ENCODE peak calls at places on chromosomes 11 and 22, in five cellular contexts. B, H, X, A and K are unnamed samples.

GRCh38 chr11:73965764-73966121 is 14.9 kb downstream of the DNAJB13 start:
- DNase-seq in B (no peak), H (no peak), X (no peak), A (no peak), K (no peak)

GRCh38 chr11:134389464-134390180 is 22.4 kb downstream of the B3GAT1 start:
- DNase-seq in B (no peak), H (no peak), X (no peak), A (no peak), K (no peak)

GRCh38 chr11:108593214-108593909 is at the start of gene EXPH5:
- DNase-seq in B (peak), H (peak), X (peak), A (peak), K (peak)

GRCh38 chr11:10744206-10744605 is 6.8 kb upstream of the CTR9 start:
- DNase-seq in B (no peak), H (no peak), X (no peak), A (no peak), K (no peak)

GRCh38 chr11:78196661-78197091 is 8.0 kb downstream of the USP35 start:
- DNase-seq in B (no peak), H (no peak), X (no peak), A (no peak), K (no peak)

GRCh38 chr11:116890193-116890592 is 52.8 kb upstream of the APOA1 start:
- DNase-seq in B (no peak), H (no peak), X (no peak), A (no peak), K (no peak)

GRCh38 chr11:65489706-65490310 is 9.0 kb upstream of the MALAT1 start:
- DNase-seq in B (peak), H (no peak), X (no peak), A (no peak), K (no peak)

GRCh38 chr22:17536269-17536668 is 27.0 kb upstream of the SLC25A18 start:
- DNase-seq in B (no peak), H (no peak), X (no peak), A (no peak), K (no peak)

GRCh38 chr11:96340555-96340885 is 2.5 kb downstream of the MAML2 start:
- DNase-seq in B (peak), H (no peak), X (peak), A (no peak), K (no peak)

GRCh38 chr22:19524170-19525115 is at the start of gene CLDN5:
- DNase-seq in B (no peak), H (no peak), X (no peak), A (no peak), K (no peak)

GRCh38 chr11:41273908-41274307 is 185.5 kb downstream of the LRRC4C start:
- DNase-seq in B (no peak), H (no peak), X (no peak), A (no peak), K (no peak)

GRCh38 chr11:95398437-95399112 is 167.6 kb upstream of the SESN3 start:
- DNase-seq in B (peak), H (no peak), X (peak), A (no peak), K (no peak)

GRCh38 chr22:44697423-44698179 is 4.4 kb upstream of the PRR5 start:
- DNase-seq in B (peak), H (peak), X (peak), A (peak), K (peak)

GRCh38 chr11:57306941-57307598 is 17.7 kb downstream of the TNKS1BP1 start:
- DNase-seq in B (peak), H (no peak), X (no peak), A (no peak), K (no peak)

GRCh38 chr22:17402304-17402703 is 33.0 kb downstream of the CECR2 start:
- DNase-seq in B (no peak), H (no peak), X (no peak), A (no peak), K (no peak)

GRCh38 chr11:40421187-40421586 is 1038.3 kb downstream of the LRRC4C start:
- DNase-seq in B (no peak), H (no peak), X (no peak), A (no peak), K (no peak)

GRCh38 chr22:26143801-26144325 is 25.4 kb upstream of the SEZ6L start:
- DNase-seq in B (no peak), H (no peak), X (no peak), A (no peak), K (no peak)

GRCh38 chr11:86346513-86346912 is 28.2 kb upstream of the CCDC81 start:
- DNase-seq in B (no peak), H (no peak), X (no peak), A (no peak), K (no peak)

GRCh38 chr11:89416961-89417360 is 74.2 kb downstream of the NOX4 start:
- DNase-seq in B (no peak), H (no peak), X (no peak), A (no peak), K (no peak)

DNA sequence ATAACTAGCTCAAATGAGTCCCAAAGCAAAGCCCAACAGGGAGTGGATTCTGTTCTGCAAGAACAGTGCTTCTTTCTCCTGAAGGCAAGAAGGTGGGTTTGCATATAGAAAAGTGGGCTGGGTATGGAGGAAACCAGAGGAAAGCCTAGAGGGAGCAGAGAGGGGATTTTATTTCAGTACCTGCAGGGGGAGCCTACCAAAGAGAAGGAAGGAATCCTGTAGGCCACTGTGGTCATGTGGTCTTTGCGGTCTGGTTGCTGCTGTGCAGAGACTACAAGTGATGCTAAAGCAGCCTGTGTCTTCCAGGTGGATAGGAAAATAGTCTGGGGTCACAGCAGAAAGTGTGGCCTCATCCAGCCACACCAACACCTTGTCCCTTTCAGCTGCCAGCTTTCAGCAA is 33.2 kb upstream of the ZBTB16 start:
- DNase-seq in B (peak), H (no peak), X (no peak), A (no peak), K (no peak)
- TF ChIP-seq CTCF in B (peak), H (peak), X (no peak), A (no peak), K (no peak)

GRCh38 chr22:35517207-35517606 is 23.4 kb upstream of the RASD2 start:
- DNase-seq in B (no peak), H (no peak), X (no peak), A (no peak), K (no peak)
- TF ChIP-seq CTCF in B (no peak), H (no peak), X (no peak), A (no peak), K (no peak)

GRCh38 chr22:41021655-41022454 is 70.5 kb upstream of the EP300 start:
- DNase-seq in B (peak), H (peak), X (peak), A (peak), K (peak)
- TF ChIP-seq CTCF in B (no peak), H (no peak), X (no peak), A (no peak), K (no peak)

GRCh38 chr11:126192386-126192785 is 19.1 kb downstream of the RPUSD4 start:
- DNase-seq in B (no peak), H (no peak), X (no peak), A (no peak), K (no peak)
- TF ChIP-seq CTCF in B (no peak), H (no peak), X (no peak), A (no peak), K (no peak)

GRCh38 chr11:2929880-2930704 is 872 bp upstream of the PHLDA2 start:
- DNase-seq in B (peak), H (no peak), X (peak), A (peak), K (peak)

GRCh38 chr11:2927493-2927800 is 1.8 kb downstream of the PHLDA2 start:
- DNase-seq in B (no peak), H (no peak), X (no peak), A (no peak), K (no peak)

GRCh38 chr11:2927851-2928604 is 1.2 kb downstream of the PHLDA2 start:
- DNase-seq in B (peak), H (no peak), X (peak), A (peak), K (no peak)

GRCh38 chr11:2929511-2929879 is 275 bp upstream of the PHLDA2 start:
- DNase-seq in B (peak), H (no peak), X (peak), A (peak), K (peak)

GRCh38 chr11:2928605-2929510 is at the start of gene PHLDA2:
- DNase-seq in B (peak), H (peak), X (peak), A (peak), K (no peak)
- TF ChIP-seq CTCF in B (no peak), H (no peak), X (no peak), A (no peak), K (no peak)

GRCh38 chr11:15725246-15725645 is 610.5 kb downstream of the INSC start:
- DNase-seq in B (no peak), H (no peak), X (no peak), A (no peak), K (no peak)

GRCh38 chr11:15727125-15727524 is 612.4 kb downstream of the INSC start:
- DNase-seq in B (no peak), H (no peak), X (no peak), A (no peak), K (no peak)

GRCh38 chr11:15726221-15726746 is 611.6 kb downstream of the INSC start:
- DNase-seq in B (no peak), H (no peak), X (no peak), A (no peak), K (no peak)

GRCh38 chr11:15735711-15736110 is 620.6 kb downstream of the SOX6 start:
- DNase-seq in B (no peak), H (no peak), X (no peak), A (no peak), K (no peak)

DNA sequence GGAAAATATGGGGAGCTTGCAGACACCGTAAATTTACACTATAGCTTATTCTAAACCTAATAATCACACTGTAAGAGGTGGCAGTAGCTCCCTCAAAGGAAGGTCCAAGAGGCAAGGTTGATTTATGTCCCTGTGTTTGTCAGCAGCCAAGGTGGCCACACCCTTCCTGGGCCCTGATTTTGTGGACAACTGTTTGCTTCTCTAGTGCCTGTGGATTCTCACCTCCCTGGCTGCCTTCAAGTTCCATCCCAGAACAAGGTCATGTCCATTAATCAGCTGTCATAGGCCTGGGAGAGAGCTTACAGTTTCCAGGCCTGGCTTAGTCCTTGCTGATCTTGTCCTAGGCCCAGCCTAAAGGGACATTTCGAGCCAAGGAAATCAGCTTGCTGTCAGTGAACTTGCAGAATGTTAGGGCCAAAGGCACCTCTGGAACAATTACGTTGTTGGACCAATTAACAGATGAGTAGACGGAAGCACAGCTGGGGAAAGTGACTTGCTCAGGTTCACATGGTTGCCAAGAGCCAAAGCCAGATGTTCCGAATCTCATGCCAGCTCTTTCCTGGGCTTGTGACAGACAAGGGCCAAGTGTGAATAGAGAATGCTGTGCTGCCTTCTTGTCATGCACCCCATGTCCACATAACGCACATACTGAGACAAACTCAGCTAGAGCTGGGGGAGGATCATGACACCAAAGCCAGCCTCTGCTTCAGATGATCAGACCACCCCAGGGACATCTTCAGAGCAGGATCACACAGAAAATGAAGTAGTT is 616.1 kb downstream of the INSC start:
- DNase-seq in B (no peak), H (no peak), X (no peak), A (no peak), K (no peak)
- TF ChIP-seq CTCF in B (no peak), H (no peak), X (no peak), A (no peak), K (no peak)

GRCh38 chr11:61556621-61557020 is 24.3 kb downstream of the SYT7 start:
- DNase-seq in B (no peak), H (no peak), X (no peak), A (no peak), K (no peak)

GRCh38 chr11:61553373-61554171 is 27.3 kb downstream of the SYT7 start:
- DNase-seq in B (no peak), H (no peak), X (no peak), A (peak), K (no peak)

GRCh38 chr11:61554172-61554988 is 26.5 kb downstream of the SYT7 start:
- DNase-seq in B (peak), H (no peak), X (no peak), A (no peak), K (no peak)

GRCh38 chr11:61555978-61556377 is 24.9 kb downstream of the SYT7 start:
- DNase-seq in B (no peak), H (no peak), X (peak), A (no peak), K (no peak)

GRCh38 chr11:61555051-61555969 is 25.6 kb downstream of the SYT7 start:
- DNase-seq in B (no peak), H (no peak), X (no peak), A (no peak), K (no peak)
- TF ChIP-seq CTCF in B (peak), H (no peak), X (peak), A (no peak), K (no peak)